ENCODE peak calls at places on chromosomes 2 and 18, in seven cellular contexts. J is left ventricle myocardium inferior, Z is ascending aorta, A is astrocyte, P is cardiac muscle cell, V is PC-3, B is dorsolateral prefrontal cortex. O is an unnamed sample.

GRCh38 chr2:202592580-202592979 is 42.2 kb upstream of the FAM117B start:
- DNase-seq in J (no peak), Z (no peak), A (peak), P (no peak), V (no peak), B (no peak), O (no peak)

GRCh38 chr18:74905245-74905644 is 303.7 kb downstream of the PTGR3 start:
- DNase-seq in J (peak), Z (no peak), A (no peak), P (no peak), V (no peak), B (no peak), O (no peak)

GRCh38 chr18:52652451-52652850 is 312.5 kb downstream of the DCC start:
- DNase-seq in J (no peak), Z (no peak), A (no peak), P (no peak), V (no peak), B (no peak), O (no peak)

GRCh38 chr2:43071629-43072550 is 154.5 kb downstream of the ZFP36L2 start:
- DNase-seq in J (peak), Z (no peak), A (no peak), P (no peak), V (peak), B (no peak), O (no peak)

GRCh38 chr18:39843546-39843945 is 2111.5 kb upstream of the PIK3C3 start:
- DNase-seq in J (no peak), Z (no peak), A (no peak), P (no peak), V (no peak), B (no peak), O (no peak)

GRCh38 chr2:30629866-30630265 is 177.4 kb downstream of the CAPN13 start:
- DNase-seq in J (no peak), Z (no peak), A (peak), P (no peak), V (no peak), B (no peak), O (no peak)

GRCh38 chr2:177538323-177538722 is 145.8 kb downstream of the AGPS start:
- DNase-seq in J (no peak), Z (no peak), A (no peak), P (no peak), V (no peak), B (no peak), O (no peak)

GRCh38 chr18:73691118-73691517 is 456.5 kb downstream of the FBXO15 start:
- DNase-seq in J (no peak), Z (no peak), A (peak), P (no peak), V (peak), B (no peak), O (no peak)

GRCh38 chr2:236684534-236685256 is 115.1 kb downstream of the ACKR3 start:
- DNase-seq in J (no peak), Z (no peak), A (no peak), P (no peak), V (no peak), B (no peak), O (no peak)

GRCh38 chr2:140882671-140883620 is 1247.9 kb downstream of the LRP1B start:
- DNase-seq in J (no peak), Z (no peak), A (no peak), P (no peak), V (no peak), B (no peak), O (no peak)

GRCh38 chr2:143617803-143618415 is 488.7 kb downstream of the ARHGAP15 start:
- DNase-seq in J (no peak), Z (no peak), A (no peak), P (no peak), V (no peak), B (no peak), O (no peak)

GRCh38 chr2:47602996-47603395 is 179.9 kb upstream of the MSH6 start:
- DNase-seq in J (no peak), Z (no peak), A (no peak), P (no peak), V (peak), B (no peak), O (no peak)

GRCh38 chr2:39902103-39902502 is 123.0 kb upstream of the THUMPD2 start:
- DNase-seq in J (no peak), Z (no peak), A (peak), P (no peak), V (peak), B (no peak), O (no peak)

GRCh38 chr2:175853110-175853509 is 149.0 kb downstream of the LNPK start:
- DNase-seq in J (no peak), Z (no peak), A (no peak), P (no peak), V (no peak), B (no peak), O (no peak)

GRCh38 chr2:29920631-29921559 is 491 bp downstream of the ALK start:
- DNase-seq in J (no peak), Z (no peak), A (peak), P (peak), V (peak), B (no peak), O (no peak)

GRCh38 chr2:20452551-20452950 is 5.7 kb downstream of the RHOB start:
- DNase-seq in J (no peak), Z (peak), A (peak), P (no peak), V (peak), B (no peak), O (no peak)

GRCh38 chr2:112958428-112959108 is 19.2 kb upstream of the IL36G start:
- DNase-seq in J (no peak), Z (no peak), A (peak), P (peak), V (peak), B (no peak), O (peak)

GRCh38 chr2:49153231-49153630 is 1.1 kb downstream of the FSHR start:
- DNase-seq in J (no peak), Z (no peak), A (no peak), P (no peak), V (no peak), B (no peak), O (no peak)

GRCh38 chr18:62420151-62420512 is 95.0 kb downstream of the TNFRSF11A start:
- DNase-seq in J (no peak), Z (peak), A (peak), P (no peak), V (peak), B (no peak), O (no peak)

GRCh38 chr18:54775686-54776085 is 52.6 kb upstream of the RAB27B start:
- DNase-seq in J (no peak), Z (no peak), A (peak), P (no peak), V (peak), B (no peak), O (peak)

GRCh38 chr2:47031909-47032668 is 116.5 kb upstream of the MCFD2 start:
- DNase-seq in J (no peak), Z (no peak), A (no peak), P (no peak), V (peak), B (no peak), O (peak)

GRCh38 chr2:35168351-35168750 is 1187.2 kb upstream of the CRIM1 start:
- DNase-seq in J (no peak), Z (no peak), A (no peak), P (no peak), V (peak), B (no peak), O (peak)

GRCh38 chr2:99881901-99882591 is 260.3 kb downstream of the AFF3 start:
- DNase-seq in J (no peak), Z (no peak), A (peak), P (peak), V (peak), B (no peak), O (peak)

GRCh38 chr2:158998486-158999248 is 30.2 kb downstream of the TANC1 start:
- DNase-seq in J (no peak), Z (peak), A (peak), P (no peak), V (no peak), B (no peak), O (no peak)

GRCh38 chr2:239444626-239445625 is 44.1 kb upstream of the HDAC4 start:
- DNase-seq in J (no peak), Z (no peak), A (peak), P (no peak), V (no peak), B (peak), O (peak)

GRCh38 chr18:26621161-26622026 is 73.0 kb upstream of the KCTD1 start:
- DNase-seq in J (peak), Z (no peak), A (no peak), P (peak), V (peak), B (peak), O (peak)

GRCh38 chr2:40455661-40456060 is 3.8 kb upstream of the SLC8A1 start:
- DNase-seq in J (no peak), Z (no peak), A (no peak), P (no peak), V (peak), B (no peak), O (no peak)

GRCh38 chr2:42961385-42961800 is 169.0 kb upstream of the HAAO start:
- DNase-seq in J (peak), Z (peak), A (no peak), P (no peak), V (no peak), B (no peak), O (no peak)

GRCh38 chr18:27605107-27605834 is 420.2 kb upstream of the CHST9 start:
- DNase-seq in J (no peak), Z (peak), A (peak), P (peak), V (peak), B (peak), O (peak)

GRCh38 chr18:77131100-77131651 is 1.4 kb downstream of the MBP start:
- DNase-seq in J (peak), Z (peak), A (no peak), P (no peak), V (peak), B (no peak), O (no peak)

GRCh38 chr2:220499281-220499680 is 871.9 kb downstream of the SLC4A3 start:
- DNase-seq in J (peak), Z (peak), A (peak), P (peak), V (peak), B (no peak), O (peak)

GRCh38 chr2:222707689-222708273 is 36.3 kb downstream of the MOGAT1 start:
- DNase-seq in J (no peak), Z (no peak), A (peak), P (no peak), V (peak), B (no peak), O (no peak)

GRCh38 chr2:226304308-226304707 is 495.3 kb downstream of the IRS1 start:
- DNase-seq in J (no peak), Z (no peak), A (no peak), P (no peak), V (no peak), B (no peak), O (no peak)

GRCh38 chr2:159840620-159841019 is 42.6 kb upstream of the CD302 start:
- DNase-seq in J (no peak), Z (no peak), A (no peak), P (no peak), V (no peak), B (no peak), O (no peak)

GRCh38 chr2:27833931-27834330 is 56.3 kb downstream of the RBKS start:
- DNase-seq in J (no peak), Z (no peak), A (peak), P (no peak), V (no peak), B (no peak), O (no peak)

GRCh38 chr18:40676676-40677075 is 1278.4 kb upstream of the PIK3C3 start:
- DNase-seq in J (no peak), Z (no peak), A (peak), P (no peak), V (peak), B (no peak), O (peak)

GRCh38 chr2:10239561-10239967 is 63.1 kb upstream of the HPCAL1 start:
- DNase-seq in J (no peak), Z (no peak), A (no peak), P (no peak), V (no peak), B (no peak), O (no peak)
- TF ChIP-seq CTCF in J (peak), Z (no peak), A (no peak), P (peak), V (no peak), B (no peak), O (no peak)

GRCh38 chr18:58268849-58269248 is 224.8 kb downstream of the NEDD4L start:
- DNase-seq in J (no peak), Z (no peak), A (peak), P (no peak), V (peak), B (no peak), O (peak)

GRCh38 chr18:58272209-58272608 is 228.2 kb downstream of the NEDD4L start:
- DNase-seq in J (no peak), Z (no peak), A (no peak), P (no peak), V (no peak), B (no peak), O (no peak)

GRCh38 chr18:58271770-58272169 is 227.7 kb downstream of the NEDD4L start:
- DNase-seq in J (no peak), Z (no peak), A (no peak), P (no peak), V (no peak), B (no peak), O (no peak)

GRCh38 chr18:58269931-58270330 is 225.9 kb downstream of the NEDD4L start:
- DNase-seq in J (no peak), Z (no peak), A (no peak), P (no peak), V (peak), B (no peak), O (peak)

DNA sequence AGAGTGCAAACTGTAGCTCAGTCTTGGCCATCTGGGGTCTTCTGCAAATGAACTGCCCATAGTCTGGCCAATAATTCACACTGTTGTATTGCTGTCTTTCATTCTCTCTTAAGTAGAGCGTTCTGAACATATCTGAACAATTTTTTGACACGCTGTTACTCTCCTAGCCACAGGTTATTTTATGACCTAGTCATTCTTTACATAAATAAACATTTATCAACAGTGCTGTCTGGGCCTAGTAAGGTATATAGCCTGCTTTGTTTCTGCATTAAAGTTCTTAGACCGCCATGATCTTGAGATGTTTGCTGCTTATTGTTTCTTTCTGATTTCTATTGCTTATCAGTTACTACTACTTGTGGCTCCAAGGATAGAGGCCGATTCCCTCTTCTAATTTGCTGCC is 226.4 kb downstream of the NEDD4L start:
- DNase-seq in J (no peak), Z (no peak), A (no peak), P (no peak), V (no peak), B (no peak), O (no peak)
- H3K27ac ChIP-seq in J (peak), Z (no peak), A (no peak), P (no peak), V (peak), B (no peak), O (peak)

GRCh38 chr2:72579595-72580180 is 246.1 kb downstream of the EXOC6B start:
- DNase-seq in J (no peak), Z (no peak), A (peak), P (peak), V (peak), B (no peak), O (peak)
- TF ChIP-seq CTCF in J (peak), Z (peak), A (peak), P (peak), V (peak), B (peak), O (peak)

DNA sequence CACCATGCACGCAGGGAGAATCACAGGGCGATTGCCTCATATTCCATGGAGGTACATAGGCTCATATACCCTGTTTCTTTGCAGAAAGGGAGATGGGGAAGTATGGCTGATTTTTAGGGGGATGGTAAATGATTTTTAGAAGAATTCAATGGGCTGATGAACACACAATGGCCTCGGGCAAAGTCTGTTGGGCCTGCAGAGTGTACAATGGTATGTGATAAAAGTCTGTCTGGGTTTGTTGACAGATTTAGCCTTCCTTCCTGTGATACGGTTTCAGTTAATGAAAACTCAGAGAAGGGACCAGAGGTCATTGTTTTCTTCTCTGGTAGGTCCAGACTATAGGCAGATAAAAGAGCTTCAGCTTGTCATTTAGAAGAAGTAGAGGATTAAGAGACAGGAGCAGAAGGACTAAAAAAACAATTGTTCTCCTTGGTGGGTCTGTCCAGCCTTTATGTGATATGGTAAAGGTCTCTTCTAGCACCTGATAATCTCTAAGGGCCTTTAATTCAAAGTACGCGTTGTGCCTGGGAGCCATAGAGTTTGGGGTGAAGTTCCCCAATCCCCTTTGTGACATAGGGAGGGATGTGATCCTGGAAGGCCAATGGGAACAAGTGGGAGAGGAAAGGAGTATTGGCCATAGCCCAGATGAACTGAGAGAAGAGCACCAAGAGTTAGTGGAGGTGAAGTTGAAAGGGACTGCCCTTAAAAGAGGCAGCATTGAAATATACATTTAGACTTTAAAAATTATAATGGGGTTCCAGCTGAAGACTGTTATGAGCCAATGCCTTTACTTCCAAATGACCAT is 107.5 kb upstream of the SERPINE2 start:
- DNase-seq in J (no peak), Z (no peak), A (no peak), P (peak), V (peak), B (no peak), O (no peak)
- H3K27ac ChIP-seq in J (peak), Z (no peak), A (peak), P (no peak), V (peak), B (no peak), O (no peak)

O was measured in RWPE1.